ENCODE peak calls at places on chromosomes 11 and 22, in five cellular contexts. U is fibroblast of mammary gland, H is iris pigment epithelial cell, W is T-helper 9 cell, M is EH. N is an unnamed sample.

GRCh38 chr22:25407859-25408229 is 156.6 kb upstream of the GRK3 start:
- DNase-seq in U (no peak), H (no peak), W (no peak), M (no peak), N (no peak)

GRCh38 chr11:33258631-33259184 is 1.5 kb downstream of the HIPK3 start:
- DNase-seq in U (peak), H (peak), W (no peak), M (peak), N (no peak)

GRCh38 chr22:44755000-44755399 is 2.6 kb downstream of the ARHGAP8 start:
- DNase-seq in U (no peak), H (no peak), W (no peak), M (no peak), N (no peak)

GRCh38 chr11:6431861-6432260 is 8.9 kb downstream of the HPX start:
- DNase-seq in U (peak), H (peak), W (no peak), M (peak), N (no peak)

GRCh38 chr11:116217006-116217405 is 555.8 kb downstream of the BUD13 start:
- DNase-seq in U (peak), H (peak), W (no peak), M (peak), N (peak)

GRCh38 chr22:37480387-37481346 is 5.5 kb downstream of the MFNG start:
- DNase-seq in U (no peak), H (no peak), W (no peak), M (no peak), N (no peak)

GRCh38 chr11:112697779-112698178 is 263.4 kb upstream of the NCAM1 start:
- DNase-seq in U (no peak), H (no peak), W (no peak), M (no peak), N (no peak)

GRCh38 chr22:50281957-50282356 is 11.8 kb upstream of the MAPK11 start:
- DNase-seq in U (no peak), H (no peak), W (no peak), M (no peak), N (no peak)

GRCh38 chr11:85826096-85826855 is 15.3 kb upstream of the SYTL2 start:
- DNase-seq in U (peak), H (peak), W (no peak), M (peak), N (peak)

GRCh38 chr11:91608662-91609061 is 616.0 kb upstream of the FAT3 start:
- DNase-seq in U (no peak), H (no peak), W (no peak), M (no peak), N (no peak)

GRCh38 chr11:116641561-116642045 is 131.2 kb downstream of the BUD13 start:
- DNase-seq in U (no peak), H (peak), W (no peak), M (peak), N (peak)

GRCh38 chr22:31287818-31288495 is 4.3 kb downstream of the PIK3IP1 start:
- DNase-seq in U (no peak), H (no peak), W (no peak), M (no peak), N (no peak)